ENCODE peak calls at places on chromosomes 12 and 14, in eight cellular contexts. B is hypothalamus, N is MCF 10A, Y is astrocyte of the cerebellum, A is midbrain, L is HCEC 1CT, O is astrocyte of the spinal cord, F is omental fat pad. R is an unnamed sample.

GRCh38 chr12:102195826-102196225 is 1.8 kb downstream of the PMCH start:
- DNase-seq in L (no peak), Y (no peak), F (no peak), A (no peak), O (no peak), N (no peak), B (no peak), R (no peak)

GRCh38 chr12:48924617-48925217 is 575 bp downstream of the FKBP11 start:
- DNase-seq in F (no peak), A (no peak), B (no peak), N (no peak), O (peak), L (peak), Y (no peak), R (peak)

GRCh38 chr14:69069020-69069421 is 83.9 kb downstream of the DCAF5 start:
- DNase-seq in Y (no peak), F (no peak), N (no peak), A (no peak), L (peak), B (no peak), O (peak), R (peak)

GRCh38 chr14:22024117-22024516 is 350.5 kb upstream of the OR4E1 start:
- DNase-seq in O (no peak), F (no peak), L (no peak), N (no peak), Y (no peak), A (no peak), B (no peak), R (no peak)

GRCh38 chr12:67449591-67450052 is 180.5 kb downstream of the CAND1 start:
- DNase-seq in O (no peak), N (no peak), B (no peak), Y (no peak), A (no peak), F (no peak), L (no peak), R (no peak)

GRCh38 chr12:89484470-89484869 is 40.1 kb downstream of the GALNT4 start:
- DNase-seq in F (no peak), Y (no peak), L (no peak), O (no peak), B (no peak), N (no peak), A (no peak), R (no peak)

GRCh38 chr12:88985631-88986030 is 366.7 kb downstream of the DUSP6 start:
- DNase-seq in O (no peak), B (no peak), L (peak), N (no peak), A (no peak), Y (no peak), F (no peak), R (peak)

GRCh38 chr14:74566174-74567125 is 45.6 kb downstream of the LTBP2 start:
- DNase-seq in L (no peak), A (no peak), B (no peak), O (no peak), Y (no peak), N (peak), F (no peak), R (peak)

GRCh38 chr14:61479746-61480502 is 158.5 kb downstream of the PRKCH start:
- DNase-seq in F (no peak), L (peak), N (peak), Y (no peak), A (no peak), B (no peak), O (no peak), R (peak)

GRCh38 chr14:23153891-23154796 is 29.3 kb downstream of the SLC7A8 start:
- DNase-seq in O (no peak), B (no peak), L (no peak), Y (no peak), A (peak), N (peak), F (peak), R (peak)

GRCh38 chr12:42767998-42768397 is 178.5 kb upstream of the PRICKLE1 start:
- DNase-seq in L (no peak), F (no peak), Y (no peak), B (no peak), O (no peak), A (no peak), N (no peak), R (no peak)

GRCh38 chr12:132229926-132230325 is 85.7 kb downstream of the NOC4L start:
- DNase-seq in A (no peak), B (no peak), F (no peak), N (no peak), L (no peak), Y (no peak), O (no peak), R (no peak)

GRCh38 chr12:7269273-7269672 is 34.6 kb upstream of the ACSM4 start:
- DNase-seq in A (no peak), B (no peak), L (peak), F (no peak), Y (no peak), N (peak), O (no peak), R (peak)

GRCh38 chr12:26704684-26705475 is 128.1 kb downstream of the ITPR2 start:
- DNase-seq in O (peak), F (no peak), N (no peak), A (peak), Y (no peak), L (peak), B (no peak), R (peak)

GRCh38 chr14:39006721-39007410 is 96.2 kb downstream of the SEC23A start:
- DNase-seq in O (no peak), Y (no peak), F (no peak), N (no peak), B (no peak), L (no peak), A (no peak), R (no peak)

GRCh38 chr14:46018846-46019420 is 632.6 kb downstream of the RPL10L start:
- DNase-seq in O (no peak), N (no peak), F (no peak), L (no peak), Y (no peak), A (no peak), B (no peak), R (no peak)

GRCh38 chr12:92070054-92070863 is 75.4 kb downstream of the BTG1 start:
- DNase-seq in O (no peak), N (no peak), B (no peak), Y (no peak), A (no peak), L (no peak), F (no peak), R (no peak)

GRCh38 chr14:96042218-96042930 is 3.2 kb downstream of the C14orf132 start:
- DNase-seq in B (no peak), A (no peak), O (peak), F (no peak), N (no peak), Y (peak), L (no peak), R (peak)

GRCh38 chr12:286531-287300 is 24.1 kb upstream of the SLC6A13 start:
- DNase-seq in O (no peak), B (no peak), N (no peak), Y (no peak), F (no peak), A (no peak), L (no peak), R (no peak)

GRCh38 chr12:126704609-126705008 is 1562.4 kb upstream of the TMEM132C start:
- DNase-seq in N (peak), Y (no peak), B (no peak), F (no peak), A (no peak), O (no peak), L (no peak), R (no peak)

GRCh38 chr14:66643344-66643743 is 135.4 kb downstream of the GPHN start:
- DNase-seq in A (no peak), O (no peak), F (no peak), Y (no peak), N (no peak), B (no peak), L (no peak), R (no peak)

GRCh38 chr12:111193977-111194702 is 174.8 kb downstream of the PHETA1 start:
- DNase-seq in Y (no peak), N (no peak), O (no peak), A (no peak), B (no peak), L (no peak), F (no peak), R (no peak)

GRCh38 chr14:67411820-67412421 is at the start of gene PLEK2:
- DNase-seq in A (no peak), O (peak), Y (no peak), N (peak), B (no peak), F (no peak), L (no peak), R (peak)

GRCh38 chr14:103943673-103944072 is 1.3 kb upstream of the RD3L start:
- DNase-seq in O (no peak), L (peak), N (no peak), F (no peak), Y (no peak), B (no peak), A (no peak), R (no peak)

GRCh38 chr12:21054334-21054733 is 76.7 kb upstream of the SLCO1B1 start:
- DNase-seq in O (peak), N (peak), F (no peak), A (no peak), L (no peak), B (no peak), Y (peak), R (peak)

GRCh38 chr12:94761559-94761958 is 111.2 kb upstream of the TMCC3 start:
- DNase-seq in Y (peak), N (peak), F (no peak), L (peak), A (no peak), O (peak), B (no peak), R (peak)

GRCh38 chr12:108611884-108612415 is 14.1 kb upstream of the TMEM119 start:
- DNase-seq in O (peak), B (no peak), Y (peak), A (no peak), L (peak), N (peak), F (no peak), R (peak)

GRCh38 chr12:57776247-57776587 is 3.8 kb downstream of the EEF1AKMT3 start:
- DNase-seq in L (no peak), O (no peak), F (no peak), N (no peak), A (no peak), Y (no peak), B (no peak), R (no peak)

GRCh38 chr12:120180975-120181374 is 13.5 kb downstream of the GCN1 start:
- DNase-seq in B (no peak), F (no peak), Y (no peak), O (no peak), A (no peak), L (no peak), N (no peak), R (no peak)

R was measured in EL.